ENCODE peak calls at places on chromosomes 2 and 18, in four cellular contexts. Y, F, P and H are unnamed samples.

GRCh38 chr2:12036640-12036983 is 290.2 kb downstream of the LPIN1 start:
- DNase-seq in F (no peak), P (no peak), Y (no peak), H (no peak)

GRCh38 chr18:44802508-44802907 is 121.8 kb downstream of the SETBP1 start:
- DNase-seq in F (no peak), Y (no peak), P (no peak), H (no peak)

GRCh38 chr2:201406077-201406662 is 45.1 kb downstream of the TRAK2 start:
- DNase-seq in P (no peak), Y (no peak), F (peak), H (no peak)

GRCh38 chr2:119071476-119071875 is 87.1 kb downstream of the C1QL2 start:
- DNase-seq in F (no peak), P (no peak), Y (no peak), H (no peak)

GRCh38 chr2:118249970-118250369 is 161.7 kb downstream of the INSIG2 start:
- DNase-seq in F (no peak), P (no peak), Y (no peak), H (no peak)

GRCh38 chr18:63741769-63742168 is 33.4 kb upstream of the SERPINB7 start:
- DNase-seq in F (no peak), Y (no peak), P (no peak), H (no peak)

GRCh38 chr2:145277922-145278321 is 758.0 kb upstream of the ZEB2 start:
- DNase-seq in P (no peak), F (no peak), Y (no peak), H (no peak)

GRCh38 chr18:58886864-58887612 is 22.4 kb downstream of the ZNF532 start:
- DNase-seq in P (no peak), Y (no peak), F (no peak), H (no peak)

GRCh38 chr2:19021100-19021476 is 337.3 kb downstream of the OSR1 start:
- DNase-seq in Y (peak), P (no peak), F (no peak), H (no peak)

GRCh38 chr18:5895886-5896740 is 791 bp upstream of the TMEM200C start:
- DNase-seq in P (no peak), F (no peak), Y (no peak), H (peak)

GRCh38 chr18:32769242-32770180 is 3.3 kb downstream of the KLHL14 start:
- DNase-seq in Y (no peak), P (no peak), F (no peak), H (peak)

GRCh38 chr2:7572460-7572859 is 655.2 kb downstream of the RNF144A start:
- DNase-seq in Y (no peak), P (no peak), F (no peak), H (no peak)

GRCh38 chr2:134310450-134311079 is 56.7 kb downstream of the MGAT5 start:
- DNase-seq in P (no peak), F (no peak), Y (no peak), H (no peak)

GRCh38 chr18:61333746-61334490 is 688 bp downstream of the CDH20 start:
- DNase-seq in F (no peak), Y (no peak), P (no peak), H (peak)

GRCh38 chr2:41966431-41966893 is 81.4 kb upstream of the PKDCC start:
- DNase-seq in Y (peak), P (no peak), F (no peak), H (no peak)

GRCh38 chr2:219118504-219118903 is 42.1 kb downstream of the NHEJ1 start:
- DNase-seq in F (no peak), Y (no peak), P (no peak), H (no peak)

GRCh38 chr2:190277234-190278112 is 42.2 kb downstream of the HIBCH start:
- DNase-seq in P (no peak), Y (no peak), F (peak), H (peak)

GRCh38 chr2:126971481-126972271 is 73.0 kb downstream of the TEX51 start:
- DNase-seq in Y (peak), P (no peak), F (peak), H (peak)

GRCh38 chr2:165902929-165903328 is 50.6 kb downstream of the TTC21B start:
- DNase-seq in P (no peak), F (no peak), Y (no peak), H (no peak)

GRCh38 chr2:111028720-111029119 is 92.0 kb upstream of the BCL2L11 start:
- DNase-seq in Y (no peak), F (no peak), P (no peak), H (no peak)

GRCh38 chr2:27870724-27871123 is 19.5 kb downstream of the RBKS start:
- DNase-seq in F (no peak), Y (no peak), P (no peak), H (no peak)

GRCh38 chr2:7812231-7812995 is 869.4 kb upstream of the ID2 start:
- DNase-seq in P (no peak), Y (no peak), F (no peak), H (no peak)

GRCh38 chr18:62586781-62587487 is 64.1 kb downstream of the ZCCHC2 start:
- DNase-seq in P (no peak), F (no peak), Y (no peak), H (no peak)

GRCh38 chr2:38076250-38076709 is 329 bp upstream of the CYP1B1 start:
- DNase-seq in Y (peak), P (no peak), F (no peak), H (peak)

GRCh38 chr18:56563568-56563967 is 74.8 kb downstream of the TXNL1 start:
- DNase-seq in P (no peak), F (peak), Y (no peak), H (no peak)

GRCh38 chr2:228039752-228040534 is 141.5 kb downstream of the SPHKAP start:
- DNase-seq in Y (peak), P (no peak), F (no peak), H (peak)

GRCh38 chr2:208356846-208357574 is 49.6 kb upstream of the PTH2R start:
- DNase-seq in Y (no peak), F (no peak), P (no peak), H (no peak)

GRCh38 chr18:31197676-31198075 is 35.0 kb upstream of the DSC1 start:
- DNase-seq in F (peak), P (no peak), Y (peak), H (no peak)

GRCh38 chr2:177506998-177507397 is 114.4 kb downstream of the AGPS start:
- DNase-seq in Y (no peak), P (no peak), F (no peak), H (no peak)

GRCh38 chr18:9705183-9705864 is 2.8 kb upstream of the RAB31 start:
- DNase-seq in Y (no peak), F (peak), P (no peak), H (no peak)

GRCh38 chr2:67772216-67773180 is 290.3 kb downstream of the C1D start:
- DNase-seq in P (no peak), F (no peak), Y (no peak), H (no peak)

GRCh38 chr18:22166070-22166972 is 3.1 kb upstream of the GATA6 start:
- DNase-seq in F (no peak), Y (peak), P (no peak), H (peak)

GRCh38 chr2:289362-290089 is 1.6 kb upstream of the ALKAL2 start:
- DNase-seq in P (no peak), F (peak), Y (no peak), H (peak)

DNA sequence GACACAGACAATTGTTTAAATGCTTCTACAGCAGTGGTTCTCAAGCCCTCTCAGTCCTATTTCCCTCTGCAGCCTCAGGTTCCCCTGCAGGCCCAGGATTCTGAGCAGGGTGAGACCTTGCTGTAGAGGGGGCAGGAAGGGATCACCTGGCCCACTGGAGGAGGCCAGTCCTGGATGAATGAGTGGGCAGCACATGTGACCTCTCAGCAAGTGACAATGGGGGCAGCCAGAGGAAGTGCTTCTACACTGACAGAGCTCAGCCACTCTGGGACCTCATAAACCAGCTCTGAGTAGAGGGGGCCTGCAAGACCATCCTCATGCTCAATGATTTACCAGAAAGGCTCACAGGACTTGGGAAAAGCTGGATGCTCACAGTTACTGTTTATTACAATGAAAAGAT is 63.2 kb downstream of the ASB1 start:
- DNase-seq in Y (no peak), P (no peak), F (no peak), H (no peak)
- TF ChIP-seq CHD2 in Y (no peak), P (no peak), F (no peak), H (no peak)

GRCh38 chr2:9984861-9985480 is 33.5 kb downstream of the GRHL1 start:
- DNase-seq in P (no peak), Y (no peak), F (no peak), H (no peak)
- TF ChIP-seq RCOR1 in P (no peak), Y (no peak), F (no peak), H (no peak)

DNA sequence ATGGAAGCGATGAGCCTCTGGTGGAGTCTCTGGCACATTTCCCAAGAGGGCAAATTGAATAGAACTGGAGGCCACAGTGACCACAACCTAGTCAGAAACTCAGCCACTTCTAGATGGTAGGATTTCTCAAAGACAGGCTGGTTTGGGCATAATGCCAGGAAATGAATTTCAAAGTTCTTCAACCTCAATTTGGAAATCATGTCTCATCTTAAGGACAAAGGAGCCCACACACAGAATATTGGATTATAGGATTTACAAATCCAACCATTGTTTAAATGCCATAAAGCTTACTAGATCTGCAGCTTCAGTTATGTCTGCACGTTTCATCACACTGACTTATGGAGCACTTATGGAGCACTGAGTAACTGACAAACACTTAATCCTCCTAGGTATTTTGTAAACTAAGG is 132.1 kb downstream of the COL6A3 start:
- DNase-seq in Y (no peak), F (no peak), P (no peak), H (no peak)
- H3K4me3 ChIP-seq in Y (no peak), F (no peak), P (no peak), H (no peak)

GRCh38 chr2:217799553-217800432 is 203.0 kb downstream of the TNS1 start:
- DNase-seq in F (no peak), Y (no peak), P (no peak), H (peak)

GRCh38 chr2:217802261-217802660 is 200.5 kb downstream of the TNS1 start:
- DNase-seq in F (no peak), Y (no peak), P (no peak), H (no peak)

GRCh38 chr2:217800433-217801114 is 202.2 kb downstream of the TNS1 start:
- DNase-seq in P (no peak), Y (no peak), F (no peak), H (no peak)

GRCh38 chr2:217801711-217802110 is 201.1 kb downstream of the TNS1 start:
- DNase-seq in P (no peak), F (no peak), Y (no peak), H (no peak)

DNA sequence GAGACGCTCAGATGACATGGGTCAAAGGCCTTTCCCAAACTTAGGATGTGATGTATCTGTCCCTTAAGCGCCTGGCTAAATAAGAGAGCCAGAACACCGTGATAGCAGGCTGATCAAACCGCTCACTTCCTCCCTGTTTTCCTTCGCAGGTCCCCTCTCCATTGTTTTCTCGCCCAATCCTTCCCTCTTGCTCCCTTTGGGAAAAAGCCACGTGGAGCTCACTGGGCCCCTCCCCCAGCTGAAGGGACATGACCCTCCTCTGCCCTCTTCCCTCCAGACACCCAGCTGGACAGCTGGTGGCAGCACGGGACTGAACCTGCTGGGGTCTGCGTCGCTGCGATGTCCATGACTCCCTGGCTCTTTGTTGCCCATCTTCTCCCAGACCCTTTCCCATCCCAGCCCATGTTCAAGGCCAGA is 201.7 kb downstream of the TNS1 start:
- DNase-seq in P (no peak), Y (no peak), F (no peak), H (peak)
- TF ChIP-seq CHD2 in P (no peak), Y (no peak), F (no peak), H (no peak)

DNA sequence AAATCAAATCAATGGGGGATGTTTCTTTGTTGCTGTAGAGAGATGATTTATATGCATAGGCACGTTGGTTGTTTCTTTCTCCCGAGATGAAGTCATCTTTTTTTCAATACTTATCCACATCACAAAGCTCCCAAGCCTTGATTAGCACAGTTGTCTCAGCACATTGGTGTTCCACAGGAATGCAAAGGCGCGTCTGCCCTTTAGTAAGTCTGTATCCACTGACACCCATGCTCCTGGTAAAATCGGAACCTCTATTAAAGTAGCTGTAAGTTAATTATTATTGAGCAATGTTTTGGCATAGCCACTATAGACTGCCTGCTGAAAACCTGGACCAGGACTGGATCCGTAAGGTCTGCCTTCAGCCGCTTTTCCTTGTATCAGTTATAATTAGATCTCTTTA is 77.6 kb upstream of the RBM44 start:
- DNase-seq in Y (no peak), P (no peak), F (no peak), H (no peak)
- TF ChIP-seq RCOR1 in Y (no peak), P (no peak), F (no peak), H (no peak)

DNA sequence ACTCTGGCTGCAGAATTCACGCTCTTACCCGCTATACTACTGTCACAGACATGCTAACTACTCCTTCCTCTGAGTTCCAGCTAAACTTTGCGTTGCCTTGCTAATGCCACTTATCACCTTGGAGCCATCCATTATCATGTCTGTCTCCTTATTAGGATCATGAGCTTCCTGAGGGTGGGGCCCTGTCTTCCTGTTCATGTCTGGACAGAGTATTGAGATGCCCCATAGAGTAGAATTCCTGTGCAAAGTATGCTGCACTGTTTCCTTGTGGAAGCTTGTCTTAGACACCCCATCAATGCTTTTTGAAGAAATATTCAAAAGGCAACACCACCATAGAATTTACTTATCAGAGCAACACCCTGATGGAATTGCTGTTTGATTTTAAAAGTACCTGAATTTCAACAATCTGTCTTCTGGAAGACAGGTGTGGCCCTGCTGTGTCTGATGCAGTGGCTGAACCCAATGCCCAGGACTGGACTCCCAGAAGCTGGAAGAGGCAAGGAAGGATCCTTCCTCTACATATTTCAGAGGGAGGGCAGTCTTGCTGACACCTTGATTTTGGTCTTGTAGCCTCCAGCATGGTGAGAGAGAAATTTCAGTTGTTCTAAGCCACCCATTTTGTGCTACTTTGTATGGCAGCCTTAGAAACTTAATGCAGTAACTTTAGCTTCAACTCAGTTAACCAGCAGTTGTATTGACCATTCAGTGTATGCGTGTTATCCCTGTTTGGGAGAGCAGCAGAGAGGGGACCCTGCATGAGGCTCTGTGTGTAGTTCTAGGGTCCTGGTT is 5.6 kb downstream of the LAMA3 start:
- DNase-seq in P (no peak), F (no peak), Y (no peak), H (no peak)
- H3K4me3 ChIP-seq in P (no peak), F (no peak), Y (no peak), H (no peak)

DNA sequence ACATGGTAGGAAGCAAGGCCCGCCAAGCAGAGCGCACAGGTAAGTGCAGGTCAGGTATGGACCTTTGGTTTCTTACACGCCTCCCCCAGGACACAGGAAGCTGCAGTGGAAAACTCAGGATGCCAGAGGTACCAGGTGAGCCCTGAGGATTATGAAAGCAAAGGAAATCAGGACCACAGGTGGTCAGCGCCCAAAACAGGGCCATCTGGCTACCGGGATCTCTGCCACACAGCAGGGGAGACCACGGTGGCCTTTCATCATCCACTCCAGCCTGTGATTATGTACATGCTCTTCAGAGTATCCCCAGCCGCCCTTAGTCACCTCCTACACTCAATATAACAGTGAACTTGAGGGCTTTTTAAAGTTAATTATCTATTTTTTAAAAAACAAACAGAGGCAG is 125.5 kb upstream of the EPC2 start:
- DNase-seq in P (no peak), F (no peak), Y (no peak), H (no peak)
- TF ChIP-seq CHD2 in P (no peak), F (no peak), Y (no peak), H (no peak)

DNA sequence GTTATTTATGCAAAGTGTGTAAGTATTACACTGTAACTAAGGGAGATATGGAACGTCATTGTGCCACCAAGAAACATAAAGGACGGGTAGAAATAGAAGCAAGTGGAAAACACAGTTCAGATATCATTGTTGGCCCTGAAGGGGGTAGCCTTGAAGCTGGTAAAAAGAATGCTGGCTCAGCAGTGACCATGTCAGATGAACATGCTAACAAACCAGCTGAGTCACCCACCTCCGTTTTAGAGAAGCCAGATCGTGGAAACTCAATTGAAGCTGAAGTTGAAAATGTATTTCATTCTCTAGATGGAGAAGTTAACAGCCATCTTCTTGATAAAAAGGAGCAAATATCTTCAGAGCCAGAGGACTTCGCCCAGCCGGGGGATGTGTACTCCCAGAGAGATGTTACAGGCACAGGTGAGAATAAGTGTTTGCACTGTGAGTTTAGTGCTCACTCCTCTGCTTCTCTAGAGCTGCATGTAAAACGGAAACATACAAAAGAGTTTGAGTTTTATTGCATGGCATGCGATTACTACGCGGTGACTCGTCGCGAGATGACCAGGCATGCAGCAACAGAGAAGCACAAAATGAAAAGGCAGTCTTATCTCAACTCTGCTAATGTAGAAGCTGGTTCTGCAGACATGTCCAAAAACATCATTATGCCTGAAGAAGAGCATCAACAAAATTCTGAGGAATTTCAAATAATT is 36.1 kb downstream of the ZNF407 start:
- DNase-seq in F (no peak), Y (no peak), P (no peak), H (no peak)
- TF ChIP-seq RCOR1 in F (no peak), Y (no peak), P (no peak), H (no peak)

GRCh38 chr2:9002637-9003365 is 683 bp downstream of the MBOAT2 start:
- DNase-seq in Y (no peak), P (no peak), F (no peak), H (peak)

GRCh38 chr2:9001229-9001628 is 2.3 kb downstream of the MBOAT2 start:
- DNase-seq in Y (peak), P (no peak), F (no peak), H (no peak)

GRCh38 chr2:9000442-9000841 is 3.0 kb downstream of the MBOAT2 start:
- DNase-seq in P (no peak), Y (no peak), F (no peak), H (no peak)

GRCh38 chr2:9002313-9002636 is 1.2 kb downstream of the MBOAT2 start:
- DNase-seq in F (no peak), Y (no peak), P (no peak), H (no peak)

GRCh38 chr2:9001778-9002177 is 1.7 kb downstream of the MBOAT2 start:
- DNase-seq in P (no peak), F (no peak), Y (no peak), H (no peak)
- H3K4me3 ChIP-seq in P (peak), F (peak), Y (no peak), H (peak)